ENCODE peak calls at places on chromosomes 5 and 9, in five cellular contexts. I is fibroblast of lung, O is HCT116, J is thoracic aorta, U is uterus. D is an unnamed sample. For H3K4me1, the result is how much of the 10 kb centered on the place peaks cover.

GRCh38 chr9:18847576-18848275 is 185.3 kb downstream of the SAXO1 start:
- DNase-seq in I (no peak), O (no peak), U (no peak), J (no peak), D (no peak)

GRCh38 chr5:3534997-3535396 is 60.6 kb upstream of the IRX1 start:
- DNase-seq in I (no peak), J (no peak), O (no peak), U (no peak), D (no peak)

GRCh38 chr5:13859285-13859684 is 85.2 kb downstream of the DNAH5 start:
- DNase-seq in U (no peak), O (no peak), I (no peak), J (no peak), D (no peak)

GRCh38 chr9:93648181-93648580 is 71.8 kb downstream of the PHF2 start:
- DNase-seq in I (no peak), O (no peak), U (no peak), J (no peak), D (no peak)

GRCh38 chr5:99169309-99169708 is 240.5 kb upstream of the CHD1 start:
- DNase-seq in I (peak), J (no peak), O (peak), U (no peak), D (no peak)

GRCh38 chr5:172868924-172869565 is 35.0 kb downstream of the ERGIC1 start:
- DNase-seq in O (peak), I (peak), U (peak), J (peak), D (peak)

GRCh38 chr9:19416143-19416542 is 7.3 kb downstream of the ACER2 start:
- DNase-seq in U (no peak), O (no peak), I (peak), J (no peak), D (no peak)

GRCh38 chr9:81635526-81636279 is 53.6 kb downstream of the TLE1 start:
- DNase-seq in O (no peak), I (no peak), J (no peak), U (no peak), D (peak)

GRCh38 chr9:35842020-35842745 is 13.2 kb downstream of the TMEM8B start:
- DNase-seq in O (no peak), I (no peak), U (no peak), J (no peak), D (no peak)

GRCh38 chr5:54803381-54804025 is 181.9 kb downstream of the ESM1 start:
- DNase-seq in U (no peak), J (no peak), O (no peak), I (peak), D (no peak)

GRCh38 chr5:8907168-8907868 is 638.6 kb downstream of the SEMA5A start:
- DNase-seq in O (no peak), I (peak), J (no peak), U (no peak), D (no peak)

GRCh38 chr9:94862242-94862610 is 135.7 kb downstream of the AOPEP start:
- DNase-seq in J (no peak), U (no peak), I (no peak), O (no peak), D (no peak)
- H3K4me1 ChIP-seq in J (under half), U (under half), I (under half), O (under half), D (half or more)

GRCh38 chr5:80193421-80193820 is 62.4 kb downstream of the SERINC5 start:
- DNase-seq in U (no peak), J (no peak), I (no peak), O (no peak), D (no peak)
- H3K4me1 ChIP-seq in U (under half), J (under half), I (under half), O (under half), D (under half)

DNA sequence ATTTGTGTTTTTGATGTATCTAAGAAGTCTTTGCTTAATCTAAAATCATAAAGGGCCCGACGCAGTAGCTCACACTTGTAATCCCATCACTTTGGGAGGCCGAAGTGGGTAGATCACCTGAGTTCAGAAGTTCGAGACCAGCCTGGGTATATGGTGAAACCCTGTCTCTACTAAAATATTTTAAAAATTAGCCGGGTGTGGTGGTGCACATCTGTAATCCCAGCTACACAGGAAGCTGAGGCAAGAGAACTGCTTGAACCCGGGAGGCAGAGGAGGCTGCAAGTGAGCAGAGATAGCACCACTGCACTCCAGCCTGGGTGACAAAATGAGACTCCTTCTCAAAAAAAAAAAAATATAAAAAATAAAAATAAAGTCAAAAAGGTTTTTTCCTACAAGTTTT is 9.6 kb downstream of the IL6ST start:
- DNase-seq in I (no peak), O (no peak), U (no peak), J (no peak), D (no peak)
- H3K4me1 ChIP-seq in I (under half), O (under half), U (under half), J (under half), D (under half)

GRCh38 chr5:157562111-157562581 is 13.4 kb downstream of the ADAM19 start:
- DNase-seq in J (peak), O (no peak), I (peak), U (no peak), D (peak)
- H3K4me1 ChIP-seq in J (under half), O (under half), I (half or more), U (under half), D (half or more)

GRCh38 chr5:141596867-141597266 is 21.9 kb downstream of the DIAPH1 start:
- DNase-seq in J (no peak), I (no peak), U (no peak), O (no peak), D (no peak)
- H3K4me1 ChIP-seq in J (under half), I (under half), U (under half), O (under half), D (under half)

GRCh38 chr9:71897573-71897972 is 13.4 kb downstream of the ABHD17B start:
- DNase-seq in J (no peak), I (no peak), O (no peak), U (no peak), D (no peak)
- H3K4me1 ChIP-seq in J (under half), I (under half), O (under half), U (under half), D (under half)

DNA sequence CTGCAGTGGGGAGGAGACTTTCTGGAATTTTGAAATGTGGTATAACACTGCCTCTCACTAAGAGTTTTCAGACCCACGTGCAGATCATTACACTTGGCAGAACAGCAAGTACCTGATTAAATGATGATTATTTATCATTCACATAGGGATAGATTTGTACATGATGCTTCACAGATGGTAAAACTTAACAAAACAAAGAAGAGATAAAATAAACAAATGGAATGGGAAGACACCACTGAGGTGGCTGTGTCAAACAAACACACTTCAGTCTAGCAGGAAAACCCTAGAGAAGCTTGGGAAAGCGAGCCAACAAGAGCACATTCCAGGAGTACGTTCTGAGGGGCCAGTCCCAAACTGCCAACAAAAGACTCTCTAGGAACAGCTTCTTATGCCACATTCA is 1.8 kb downstream of the MED27 start:
- DNase-seq in I (no peak), U (no peak), J (no peak), O (no peak), D (peak)
- H3K4me1 ChIP-seq in I (under half), U (under half), J (under half), O (under half), D (under half)

DNA sequence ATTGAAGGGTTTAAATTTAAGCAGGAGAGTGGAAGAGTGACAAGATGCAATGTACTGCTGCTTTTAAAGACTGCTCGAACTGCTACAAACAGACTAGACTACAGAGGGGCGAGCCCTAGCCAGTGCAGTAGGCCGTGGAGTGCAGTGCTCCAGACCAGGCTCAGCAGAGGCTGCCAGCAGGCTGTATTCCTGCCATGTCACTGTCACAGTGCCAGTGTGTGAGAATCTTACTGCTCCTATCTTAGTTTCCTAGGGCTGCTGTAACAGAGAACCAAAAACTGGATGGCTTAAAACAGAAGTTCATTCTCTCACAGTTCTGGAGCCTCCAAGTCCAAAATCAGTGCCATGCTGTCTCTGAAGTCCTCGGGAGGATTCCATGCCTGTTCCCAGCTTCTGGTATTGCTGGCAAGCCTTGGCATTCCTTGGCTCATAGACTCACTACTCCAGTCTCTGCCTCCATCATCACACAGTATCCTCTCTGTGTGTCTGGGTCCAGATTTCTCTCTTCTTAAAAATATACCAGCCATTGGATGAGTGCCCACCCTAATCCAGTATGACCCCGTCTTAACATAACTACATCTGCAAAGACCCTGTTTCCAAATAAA is 75.0 kb upstream of the SAP30L start:
- DNase-seq in I (no peak), J (no peak), O (no peak), U (no peak), D (no peak)
- H3K4me1 ChIP-seq in I (under half), J (under half), O (half or more), U (under half), D (under half)

GRCh38 chr9:128554155-128554862 is 1.9 kb downstream of the SPTAN1 start:
- DNase-seq in U (peak), I (peak), O (peak), J (no peak), D (peak)

GRCh38 chr9:128552744-128553221 is 396 bp downstream of the SPTAN1 start:
- DNase-seq in O (no peak), I (no peak), J (no peak), U (peak), D (peak)

GRCh38 chr9:128552153-128552743 is at the start of gene SPTAN1:
- DNase-seq in U (peak), J (peak), I (peak), O (peak), D (peak)

GRCh38 chr9:128555180-128555721 is 2.9 kb downstream of the SPTAN1 start:
- DNase-seq in I (peak), U (no peak), O (peak), J (no peak), D (peak)

GRCh38 chr9:128553695-128554094 is 1.3 kb downstream of the SPTAN1 start:
- DNase-seq in J (no peak), I (peak), U (no peak), O (no peak), D (no peak)
- H3K4me1 ChIP-seq in J (under half), I (under half), U (under half), O (half or more), D (half or more)

D was measured in SJSA1.